ENCODE peak calls at places on chromosomes 13 and 19, in nine cellular contexts. V, D, C, X, Q, K, E, Y and Z are unnamed samples.

GRCh38 chr19:32238076-32238475 is 107.3 kb upstream of the ZNF507 start:
- DNase-seq in V (no peak), D (no peak), C (no peak), X (no peak), Q (no peak), K (no peak), E (no peak), Y (peak; percentile 37), Z (no peak)

GRCh38 chr13:51681037-51681678 is 96.9 kb downstream of the WDFY2 start:
- DNase-seq in V (no peak), D (no peak), C (no peak), X (no peak), Q (no peak), K (no peak), E (no peak), Y (no peak), Z (no peak)

GRCh38 chr13:23020246-23020843 is 160.4 kb upstream of the SGCG start:
- DNase-seq in V (peak; percentile 41), D (peak; percentile 71), C (peak; percentile 44), X (no peak), Q (peak; percentile 19), K (peak; percentile 42), E (peak; percentile 38), Y (peak; percentile 5), Z (peak; percentile 11)

GRCh38 chr13:64471916-64472315 is 2758.2 kb downstream of the PCDH9 start:
- DNase-seq in V (no peak), D (peak; percentile 37), C (no peak), X (no peak), Q (no peak), K (no peak), E (peak; percentile 22), Y (no peak), Z (no peak)

GRCh38 chr13:19622189-19622588 is 11.3 kb upstream of the MPHOSPH8 start:
- DNase-seq in V (no peak), D (peak; percentile 22), C (no peak), X (no peak), Q (no peak), K (no peak), E (no peak), Y (no peak), Z (no peak)

GRCh38 chr19:48543121-48543710 is 8.8 kb upstream of the SULT2B1 start:
- DNase-seq in V (peak; percentile 82), D (peak; percentile 46), C (no peak), X (no peak), Q (peak; percentile 85), K (peak; percentile 67), E (no peak), Y (no peak), Z (no peak)

GRCh38 chr19:51339687-51340656 is 2.0 kb downstream of the VSIG10L start:
- DNase-seq in V (peak; percentile 99), D (peak; percentile 99), C (peak; percentile 98), X (peak; percentile 99), Q (peak; percentile 97), K (peak; percentile 99), E (peak; percentile 99), Y (peak; percentile 89), Z (peak; percentile 92)

GRCh38 chr19:13058951-13059660 is 43.6 kb downstream of the LYL1 start:
- DNase-seq in V (no peak), D (no peak), C (no peak), X (no peak), Q (no peak), K (no peak), E (no peak), Y (no peak), Z (no peak)

GRCh38 chr13:108785844-108786243 is 156.4 kb downstream of the MYO16 start:
- DNase-seq in V (no peak), D (no peak), C (no peak), X (no peak), Q (no peak), K (no peak), E (no peak), Y (no peak), Z (no peak)

GRCh38 chr13:34152996-34153395 is 335.0 kb downstream of the RFC3 start:
- DNase-seq in V (no peak), D (no peak), C (no peak), X (no peak), Q (peak; percentile 22), K (no peak), E (no peak), Y (no peak), Z (no peak)

GRCh38 chr19:35995655-35995993 is 636 bp downstream of the SDHAF1 start:
- DNase-seq in V (no peak), D (peak; percentile 85), C (peak; percentile 19), X (peak; percentile 85), Q (no peak), K (peak; percentile 58), E (peak; percentile 67), Y (peak; percentile 69), Z (peak; percentile 68)

GRCh38 chr19:42197375-42197817 is 20.1 kb downstream of the DEDD2 start:
- DNase-seq in V (no peak), D (peak; percentile 68), C (peak; percentile 88), X (no peak), Q (no peak), K (no peak), E (no peak), Y (no peak), Z (no peak)

GRCh38 chr19:4638330-4638729 is 986 bp upstream of the TNFAIP8L1 start:
- DNase-seq in V (no peak), D (no peak), C (peak; percentile 23), X (peak; percentile 80), Q (no peak), K (no peak), E (no peak), Y (no peak), Z (no peak)

DNA sequence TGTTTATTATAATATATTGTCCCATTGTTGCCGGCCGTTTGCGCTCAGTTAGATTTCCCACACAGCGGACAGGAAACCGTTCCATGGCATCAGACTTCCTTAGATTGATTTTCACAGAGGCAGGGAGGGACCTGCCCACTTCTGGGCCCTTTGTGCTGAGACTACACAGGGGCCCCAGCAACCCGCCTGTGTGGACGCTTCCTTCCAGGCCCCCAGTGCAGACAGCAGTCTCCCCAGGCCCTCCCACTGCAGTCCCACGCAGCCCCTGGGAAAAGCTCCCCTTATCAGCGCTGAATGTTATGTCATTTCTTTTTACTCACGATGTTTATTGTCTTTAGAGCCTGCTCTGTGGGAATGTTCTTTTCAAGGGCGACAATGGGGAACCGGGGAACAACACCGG is 351.7 kb upstream of the ARGLU1 start:
- DNase-seq in V (no peak), D (peak; percentile 26), C (no peak), X (peak; percentile 16), Q (no peak), K (no peak), E (no peak), Y (no peak), Z (no peak)
- TF ChIP-seq POLR2AphosphoS5 in V (no peak), D (no peak), C (no peak), X (no peak), Q (peak; percentile 30), K (no peak), E (no peak), Y (no peak), Z (no peak)

GRCh38 chr19:1775951-1776605 is 22.8 kb downstream of the ONECUT3 start:
- DNase-seq in V (no peak), D (no peak), C (no peak), X (no peak), Q (no peak), K (no peak), E (peak; percentile 37), Y (no peak), Z (no peak)
- TF ChIP-seq POLR2AphosphoS5 in V (no peak), D (no peak), C (no peak), X (no peak), Q (no peak), K (no peak), E (no peak), Y (no peak), Z (no peak)

DNA sequence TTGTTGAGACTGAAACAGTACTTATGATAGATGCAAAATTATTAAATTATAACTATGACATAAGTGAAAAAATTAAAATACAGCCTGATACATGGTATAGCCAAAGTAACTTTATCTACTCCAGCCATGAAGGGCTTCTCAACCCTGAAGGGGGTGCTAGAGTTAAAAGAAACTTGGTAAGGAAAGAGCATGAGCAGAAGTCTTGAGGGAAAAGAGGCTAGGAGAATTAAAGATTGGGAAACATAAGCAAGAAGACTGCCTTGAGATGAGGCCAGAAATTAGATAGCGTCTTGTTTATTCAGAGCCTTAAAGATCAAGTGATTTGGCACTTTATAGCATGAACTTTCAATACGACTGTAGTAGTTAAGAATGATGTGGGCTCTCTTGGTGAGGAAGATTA is 385.5 kb upstream of the PRR20A start:
- DNase-seq in V (no peak), D (peak; percentile 61), C (no peak), X (no peak), Q (no peak), K (no peak), E (no peak), Y (no peak), Z (no peak)
- TF ChIP-seq POLR2AphosphoS5 in V (no peak), D (no peak), C (no peak), X (no peak), Q (no peak), K (no peak), E (no peak), Y (no peak), Z (no peak)

GRCh38 chr13:27006519-27007161 is 165.0 kb downstream of the USP12 start:
- DNase-seq in V (peak; percentile 54), D (peak; percentile 55), C (no peak), X (peak; percentile 88), Q (no peak), K (peak; percentile 55), E (peak; percentile 51), Y (no peak), Z (no peak)
- TF ChIP-seq POLR2AphosphoS5 in V (no peak), D (no peak), C (no peak), X (no peak), Q (no peak), K (no peak), E (no peak), Y (no peak), Z (no peak)

GRCh38 chr19:52428937-52429336 is at the start of gene ZNF534:
- DNase-seq in V (no peak), D (no peak), C (no peak), X (peak; percentile 60), Q (no peak), K (no peak), E (no peak), Y (no peak), Z (no peak)
- TF ChIP-seq POLR2AphosphoS5 in V (no peak), D (no peak), C (no peak), X (no peak), Q (no peak), K (no peak), E (no peak), Y (no peak), Z (no peak)